ENCODE peak calls at places on chromosomes 6 and 20, in four cellular contexts. W, S, C and L are unnamed samples.

GRCh38 chr20:52150440-52151258 is 40.9 kb downstream of the ZFP64 start:
- DNase-seq in W (no peak), S (peak), C (peak), L (peak)

GRCh38 chr20:36303831-36304230 is 2.3 kb upstream of the DLGAP4 start:
- DNase-seq in W (no peak), S (no peak), C (no peak), L (no peak)

GRCh38 chr20:61639200-61639599 is 387.1 kb downstream of the CDH4 start:
- DNase-seq in W (no peak), S (peak), C (no peak), L (no peak)

GRCh38 chr6:125169058-125169457 is 15.5 kb downstream of the TPD52L1 start:
- DNase-seq in W (no peak), S (no peak), C (no peak), L (no peak)

GRCh38 chr20:44019638-44020335 is 105.1 kb downstream of the TOX2 start:
- DNase-seq in W (no peak), S (peak), C (no peak), L (peak)

GRCh38 chr20:48638546-48638945 is 189.3 kb downstream of the PREX1 start:
- DNase-seq in W (no peak), S (peak), C (no peak), L (no peak)

GRCh38 chr20:36786246-36786645 is 12.7 kb upstream of the DSN1 start:
- DNase-seq in W (no peak), S (no peak), C (no peak), L (no peak)

GRCh38 chr20:219290-220115 is 7.6 kb upstream of the DEFB129 start:
- DNase-seq in W (no peak), S (peak), C (no peak), L (peak)

GRCh38 chr20:13222319-13222716 is 1.2 kb downstream of the ISM1 start:
- DNase-seq in W (no peak), S (no peak), C (no peak), L (no peak)

GRCh38 chr20:49682798-49683197 is 30.9 kb downstream of the B4GALT5 start:
- DNase-seq in W (no peak), S (no peak), C (no peak), L (no peak)

GRCh38 chr6:41597246-41598000 is 40.8 kb upstream of the MDFI start:
- DNase-seq in W (no peak), S (no peak), C (no peak), L (no peak)

GRCh38 chr20:57594092-57594911 is 25.9 kb downstream of the ZBP1 start:
- DNase-seq in W (no peak), S (peak), C (no peak), L (no peak)

GRCh38 chr20:2984028-2984501 is 59.4 kb upstream of the GNRH2 start:
- DNase-seq in W (no peak), S (peak), C (no peak), L (no peak)

GRCh38 chr6:14354919-14355572 is 237.5 kb downstream of the CD83 start:
- DNase-seq in W (peak), S (peak), C (peak), L (peak)

GRCh38 chr20:62805365-62805710 is 703 bp downstream of the OGFR start:
- DNase-seq in W (no peak), S (no peak), C (no peak), L (no peak)

GRCh38 chr20:59004763-59005522 is 2.1 kb downstream of the CTSZ start:
- DNase-seq in W (peak), S (no peak), C (no peak), L (peak)

GRCh38 chr20:56566621-56567020 is 33.6 kb downstream of the FAM209B start:
- DNase-seq in W (no peak), S (no peak), C (no peak), L (no peak)

GRCh38 chr6:13550656-13551055 is 23.7 kb upstream of the SIRT5 start:
- DNase-seq in W (no peak), S (no peak), C (no peak), L (no peak)

GRCh38 chr6:26312501-26313390 is 52.3 kb upstream of the BTN3A2 start:
- DNase-seq in W (peak), S (peak), C (peak), L (peak)

GRCh38 chr6:158894192-158894591 is 75.0 kb upstream of the EZR start:
- DNase-seq in W (no peak), S (peak), C (no peak), L (no peak)

DNA sequence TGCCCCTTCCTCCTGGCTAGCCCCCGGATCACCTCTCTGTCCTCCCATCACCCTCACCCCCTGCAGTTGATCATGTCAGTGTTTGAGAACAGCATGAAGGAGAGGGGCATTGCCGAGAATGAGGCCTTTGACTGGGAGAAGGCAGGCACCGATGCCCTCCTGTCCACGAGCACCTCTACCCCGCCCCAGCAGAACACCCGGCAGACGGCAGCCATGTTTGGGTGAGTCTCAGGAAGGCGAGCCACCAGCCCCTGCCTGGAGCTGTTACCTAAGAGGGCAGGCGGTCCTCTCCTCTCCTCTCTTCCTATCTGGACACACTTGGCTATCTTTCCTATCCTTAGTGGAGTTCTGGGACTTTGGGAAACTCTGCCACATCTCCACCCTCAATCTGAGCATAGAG is 14.5 kb downstream of the TTBK1 start:
- DNase-seq in W (no peak), S (no peak), C (no peak), L (no peak)
- H3K4me3 ChIP-seq in W (no peak), S (no peak), C (no peak), L (no peak)

GRCh38 chr6:153150767-153151440 is 19.8 kb upstream of the RGS17 start:
- DNase-seq in W (no peak), S (no peak), C (no peak), L (no peak)

GRCh38 chr6:153145591-153145990 is 14.5 kb upstream of the RGS17 start:
- DNase-seq in W (no peak), S (no peak), C (no peak), L (no peak)

GRCh38 chr6:153146413-153146812 is 15.3 kb upstream of the RGS17 start:
- DNase-seq in W (no peak), S (no peak), C (no peak), L (no peak)

GRCh38 chr6:153150400-153150766 is 19.3 kb upstream of the RGS17 start:
- DNase-seq in W (no peak), S (no peak), C (no peak), L (no peak)
- H3K4me3 ChIP-seq in W (peak), S (no peak), C (no peak), L (no peak)

DNA sequence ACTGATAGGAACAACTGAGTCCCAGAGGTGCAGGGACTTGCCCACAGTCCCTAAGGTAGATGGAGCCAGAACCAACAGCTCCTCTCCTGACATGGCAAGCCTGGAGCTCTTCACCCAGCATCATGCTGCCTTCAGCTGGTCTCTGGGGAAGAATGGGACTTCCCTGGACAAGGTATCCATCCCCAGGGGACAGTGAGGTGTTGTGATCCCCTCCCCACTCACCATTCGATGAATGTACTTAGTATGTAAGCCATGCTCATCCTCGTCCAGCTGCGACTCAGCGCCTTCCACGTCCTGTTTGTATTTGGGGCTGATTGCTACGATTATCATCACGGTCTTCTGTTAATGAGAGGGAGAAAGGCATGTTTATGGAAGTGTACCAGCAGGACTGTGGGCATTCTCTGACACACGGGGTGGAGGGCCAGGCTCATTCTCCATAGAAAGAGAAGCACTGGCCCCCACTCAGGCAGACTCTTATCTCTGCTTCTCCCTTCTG is 39.4 kb downstream of the TRAF3IP2 start:
- DNase-seq in W (no peak), S (no peak), C (no peak), L (no peak)
- H3K4me3 ChIP-seq in W (no peak), S (no peak), C (no peak), L (peak)

DNA sequence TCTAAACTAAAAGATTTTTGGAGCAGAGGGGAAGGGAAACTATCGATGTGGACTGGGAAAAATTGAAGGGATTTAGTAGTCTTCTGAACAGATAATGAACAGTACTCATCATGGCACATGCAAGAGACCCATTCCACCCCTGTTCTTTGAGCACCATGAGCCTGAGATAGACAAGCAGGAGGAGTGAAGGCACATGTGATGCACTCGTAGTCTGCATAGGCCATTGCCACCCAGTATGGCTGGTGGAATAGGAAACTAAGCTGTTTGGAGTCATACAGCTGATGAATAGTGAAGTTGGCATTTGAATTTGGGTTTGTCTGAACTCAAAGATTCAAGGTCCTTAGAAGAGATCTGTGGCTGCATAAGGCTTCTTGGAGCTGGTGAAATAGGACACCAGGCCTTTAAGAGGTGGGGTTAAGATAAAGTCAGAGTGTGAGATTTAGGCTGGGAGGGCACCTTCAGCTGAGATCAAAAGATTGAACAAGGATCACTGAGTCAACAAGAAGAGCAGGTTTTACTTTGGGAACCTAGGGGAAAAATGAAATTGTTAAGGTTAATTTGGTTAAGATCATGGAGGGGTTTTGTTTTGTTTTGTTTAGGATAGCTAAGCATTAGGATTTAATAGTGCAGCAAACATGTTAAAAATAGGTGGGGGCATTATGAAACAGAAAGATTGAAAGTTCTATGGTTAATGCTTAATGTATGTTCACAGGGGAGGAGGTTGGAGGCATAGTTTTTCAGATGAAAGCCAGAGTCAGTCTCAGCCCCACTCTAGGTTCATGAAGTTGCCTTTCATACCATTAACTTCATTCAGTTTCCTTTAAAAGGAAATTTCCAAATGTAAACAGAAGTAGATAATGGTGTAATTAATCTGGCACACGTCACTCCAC is 148.8 kb downstream of the ARID1B start:
- DNase-seq in W (no peak), S (no peak), C (no peak), L (peak)
- H3K4me3 ChIP-seq in W (no peak), S (no peak), C (no peak), L (no peak)

DNA sequence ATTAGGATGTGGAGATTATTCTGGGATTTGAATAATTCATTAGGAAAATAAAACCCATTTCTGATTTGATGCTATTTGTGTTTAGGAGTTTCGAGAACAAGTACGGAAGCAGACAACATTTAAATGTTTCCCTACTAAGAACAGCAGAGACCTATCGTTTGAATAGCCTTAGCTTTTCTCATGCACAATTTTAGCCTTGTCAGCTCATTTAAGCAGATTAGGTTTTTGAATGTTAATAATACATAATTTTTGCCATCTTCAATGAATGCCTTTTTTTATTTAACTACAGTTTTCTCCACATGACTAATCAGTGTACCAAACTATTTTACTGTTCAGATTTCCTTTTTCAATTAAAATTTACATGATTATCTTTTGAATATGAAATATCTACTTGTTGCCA is 592.0 kb downstream of the BCKDHB start:
- DNase-seq in W (no peak), S (no peak), C (no peak), L (no peak)
- H3K4me3 ChIP-seq in W (no peak), S (no peak), C (no peak), L (no peak)

DNA sequence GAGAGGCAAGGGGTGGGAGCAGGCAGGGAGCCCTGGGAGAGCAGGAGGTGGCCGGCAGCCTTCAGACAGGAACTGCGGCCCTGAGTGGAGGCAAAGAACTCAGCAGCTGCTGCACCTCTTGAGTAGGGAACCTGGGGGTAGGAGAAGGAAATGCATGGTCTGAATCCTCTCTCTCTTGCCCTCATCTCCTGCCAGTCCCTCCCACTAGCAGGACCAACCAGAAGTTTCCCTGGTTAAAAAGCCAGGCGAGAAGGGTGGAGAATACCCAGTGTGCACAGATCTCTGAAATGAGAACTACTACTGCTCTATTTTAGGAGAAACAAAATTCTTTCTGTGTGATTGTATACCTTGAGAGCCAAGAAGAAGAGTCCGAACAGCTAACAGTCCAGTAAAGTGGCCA is 25.4 kb downstream of the WRNIP1 start:
- DNase-seq in W (peak), S (peak), C (no peak), L (no peak)
- H3K4me3 ChIP-seq in W (peak), S (no peak), C (no peak), L (no peak)

GRCh38 chr6:53795702-53796450 is 1.1 kb downstream of the LRRC1 start:
- DNase-seq in W (peak), S (no peak), C (peak), L (no peak)

GRCh38 chr6:53795254-53795701 is 473 bp downstream of the LRRC1 start:
- DNase-seq in W (no peak), S (peak), C (peak), L (no peak)

GRCh38 chr6:53797304-53797703 is 2.5 kb downstream of the LRRC1 start:
- DNase-seq in W (no peak), S (no peak), C (no peak), L (no peak)

GRCh38 chr6:53796451-53796780 is 1.6 kb downstream of the LRRC1 start:
- DNase-seq in W (no peak), S (no peak), C (no peak), L (no peak)

DNA sequence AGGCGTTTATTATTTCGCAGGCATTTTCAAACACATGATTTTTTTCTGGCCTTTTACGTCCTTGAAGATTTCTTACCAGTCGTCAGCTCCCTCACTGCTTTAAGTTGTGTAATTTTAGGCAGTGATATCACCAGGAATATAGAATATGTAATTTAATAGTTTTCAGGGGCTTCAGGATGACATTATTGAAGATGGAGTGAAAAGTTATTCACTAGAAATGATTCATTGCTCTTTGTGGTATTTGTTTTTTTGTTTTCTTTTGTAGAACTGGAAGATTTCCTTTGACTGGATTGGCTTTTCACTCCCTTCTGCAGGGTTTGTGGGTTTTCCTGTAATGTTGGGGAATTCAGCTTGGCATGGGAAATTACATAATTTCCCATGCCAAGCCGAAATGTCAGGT is 2.0 kb downstream of the LRRC1 start:
- DNase-seq in W (no peak), S (peak), C (no peak), L (no peak)
- H3K4me3 ChIP-seq in W (peak), S (peak), C (peak), L (peak)

DNA sequence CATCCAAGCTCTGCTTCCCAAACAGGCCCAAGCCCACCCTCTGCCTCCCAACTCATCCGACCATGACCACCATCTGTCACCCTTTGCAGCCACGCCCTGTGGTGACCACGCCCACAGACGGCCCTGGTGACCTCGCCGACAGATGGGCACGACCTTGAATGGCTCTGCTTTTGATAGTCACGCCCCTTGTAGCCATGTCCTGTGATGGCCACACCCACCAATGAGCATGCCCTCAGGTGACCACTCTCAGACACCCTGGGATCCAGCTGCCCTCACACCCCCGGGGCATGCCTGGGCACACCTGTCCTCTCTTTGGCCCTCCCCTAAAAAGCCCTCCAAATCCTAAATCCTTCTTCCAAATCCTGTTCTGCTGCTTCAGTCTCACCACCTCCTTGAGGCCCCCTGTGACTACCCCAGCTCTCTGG is 51.0 kb downstream of the SSR1 start:
- DNase-seq in W (peak), S (no peak), C (no peak), L (no peak)
- H3K4me3 ChIP-seq in W (peak), S (peak), C (peak), L (no peak)